ENCODE peak calls at places on chromosome 6, in six cellular contexts. I is thoracic aorta; Z is CD8-positive, alpha-beta memory T cell; D is K562; V is endothelial cell of umbilical vein; A is colonic mucosa. N is an unnamed sample.
A peak's percentile ranks its signal among the peaks of the same experiment; 100 is the strongest.

GRCh38 chr6:73006161-73006560 is 219.1 kb downstream of the KHDC1L start:
- DNase-seq in V (no peak), Z (no peak), D (no peak), A (no peak), I (no peak), N (no peak)

GRCh38 chr6:121879149-121879548 is 443.7 kb downstream of the GJA1 start:
- DNase-seq in D (no peak), V (no peak), Z (no peak), I (no peak), A (no peak), N (no peak)

GRCh38 chr6:8785223-8785622 is 349.9 kb upstream of the SLC35B3 start:
- DNase-seq in A (no peak), I (no peak), Z (no peak), D (no peak), V (no peak), N (no peak)

GRCh38 chr6:129335792-129336191 is 374.2 kb downstream of the ARHGAP18 start:
- DNase-seq in D (no peak), A (no peak), Z (no peak), V (no peak), I (no peak), N (no peak)

GRCh38 chr6:10338151-10338550 is 76.7 kb downstream of the TFAP2A start:
- DNase-seq in I (no peak), V (no peak), A (no peak), D (no peak), Z (no peak), N (no peak)

GRCh38 chr6:117600008-117600743 is 2.1 kb downstream of the GOPC start:
- DNase-seq in V (peak; percentile 11), I (no peak), Z (no peak), A (no peak), D (no peak), N (no peak)

GRCh38 chr6:45822864-45823263 is 192.8 kb downstream of the CLIC5 start:
- DNase-seq in A (no peak), I (no peak), V (no peak), D (no peak), Z (no peak), N (no peak)

GRCh38 chr6:112951829-112952228 is 604.7 kb downstream of the RFPL4B start:
- DNase-seq in I (no peak), A (no peak), V (peak; percentile 59), Z (no peak), D (no peak), N (no peak)

GRCh38 chr6:87806098-87806497 is 104.1 kb upstream of the AKIRIN2 start:
- DNase-seq in D (no peak), I (no peak), V (no peak), A (no peak), Z (no peak), N (no peak)

GRCh38 chr6:42449917-42450313 is 1.8 kb downstream of the TRERF1 start:
- DNase-seq in I (no peak), Z (no peak), V (no peak), A (no peak), D (no peak), N (no peak)

GRCh38 chr6:5550631-5551030 is 289.3 kb downstream of the FARS2 start:
- DNase-seq in I (no peak), A (no peak), V (no peak), D (no peak), Z (no peak), N (no peak)

GRCh38 chr6:105560611-105561066 is 157.8 kb upstream of the PREP start:
- DNase-seq in V (no peak), Z (no peak), I (no peak), D (no peak), A (no peak), N (no peak)

GRCh38 chr6:125679128-125679527 is 70.3 kb upstream of the HEY2 start:
- DNase-seq in A (no peak), Z (no peak), D (no peak), I (no peak), V (no peak), N (no peak)

DNA sequence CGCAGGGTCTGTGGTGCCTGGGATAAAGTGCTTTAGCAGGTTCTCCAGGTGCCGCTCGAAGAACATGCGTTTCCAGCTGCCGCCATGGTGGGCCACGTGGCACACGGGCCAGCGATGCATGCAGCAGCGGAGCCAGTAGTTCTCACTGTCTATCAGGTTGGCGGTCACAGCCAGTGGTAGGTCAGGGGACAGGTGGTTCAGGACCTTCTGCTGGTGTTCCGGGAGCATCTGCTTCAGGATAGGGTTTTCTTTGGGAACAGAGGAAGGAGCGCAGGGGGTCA is 16.0 kb downstream of the TMEM151B start:
- DNase-seq in A (no peak), D (no peak), V (no peak), I (no peak), Z (no peak), N (no peak)
- H3K4me1 ChIP-seq in A (no peaks in the 10 kb centered on the region), D (peaks cover 9% of the 10 kb centered on the region), V (no peaks in the 10 kb centered on the region), I (peaks cover 8% of the 10 kb centered on the region), Z (no peaks in the 10 kb centered on the region), N (no peaks in the 10 kb centered on the region)

GRCh38 chr6:33801611-33802010 is 2.2 kb downstream of the MLN start:
- DNase-seq in I (no peak), A (no peak), Z (no peak), D (no peak), V (no peak), N (no peak)

GRCh38 chr6:33800248-33800647 is 3.6 kb downstream of the MLN start:
- DNase-seq in I (no peak), V (no peak), A (no peak), D (no peak), Z (no peak), N (no peak)

GRCh38 chr6:33806795-33807194 is 3.0 kb upstream of the MLN start:
- DNase-seq in V (no peak), D (no peak), Z (no peak), A (no peak), I (no peak), N (no peak)

GRCh38 chr6:33802186-33803061 is 1.4 kb downstream of the MLN start:
- DNase-seq in Z (no peak), D (no peak), I (no peak), A (no peak), V (no peak), N (no peak)

GRCh38 chr6:33803571-33804053 is at the start of gene MLN:
- DNase-seq in Z (no peak), A (no peak), V (no peak), I (no peak), D (no peak), N (no peak)
- H3K4me3 ChIP-seq in Z (no peak within 1 kb of the TSS), A (no peak within 1 kb of the TSS), V (no peak within 1 kb of the TSS), I (no peak within 1 kb of the TSS), D (no peak within 1 kb of the TSS), N (no peak within 1 kb of the TSS)

GRCh38 chr6:44062771-44063560 is 64.3 kb downstream of the MRPL14 start:
- DNase-seq in D (peak; percentile 80), I (no peak), V (no peak), Z (no peak), A (no peak), N (no peak)

GRCh38 chr6:44060622-44061374 is 66.5 kb downstream of the MRPL14 start:
- DNase-seq in Z (no peak), D (no peak), I (no peak), V (no peak), A (no peak), N (no peak)

GRCh38 chr6:44059359-44060342 is 67.6 kb downstream of the MRPL14 start:
- DNase-seq in A (no peak), D (no peak), I (no peak), Z (no peak), V (peak; percentile 48), N (no peak)

GRCh38 chr6:44062105-44062770 is 65.0 kb downstream of the MRPL14 start:
- DNase-seq in I (no peak), D (no peak), Z (no peak), V (no peak), A (no peak), N (no peak)

GRCh38 chr6:44061375-44062104 is 65.7 kb downstream of the MRPL14 start:
- DNase-seq in V (no peak), A (no peak), I (no peak), D (no peak), Z (no peak), N (no peak)
- H3K4me1 ChIP-seq in V (peaks cover 49% of the 10 kb centered on the region), A (no peaks in the 10 kb centered on the region), I (peaks cover 83% of the 10 kb centered on the region), D (peaks cover 76% of the 10 kb centered on the region), Z (no peaks in the 10 kb centered on the region), N (no peaks in the 10 kb centered on the region)

GRCh38 chr6:29886686-29887085 is 55.6 kb upstream of the HLA-A start:
- DNase-seq in I (no peak), A (no peak), D (no peak), Z (no peak), V (no peak), N (no peak)

GRCh38 chr6:29892696-29893095 is 49.6 kb upstream of the HLA-A start:
- DNase-seq in D (no peak), A (no peak), V (no peak), Z (no peak), I (no peak), N (no peak)

GRCh38 chr6:29884261-29884660 is 56.6 kb downstream of the HLA-G start:
- DNase-seq in D (no peak), Z (no peak), A (no peak), I (no peak), V (no peak), N (no peak)

GRCh38 chr6:29887330-29887818 is 55.0 kb upstream of the HLA-A start:
- DNase-seq in I (no peak), D (no peak), A (peak; percentile 77), V (no peak), Z (peak; percentile 21), N (peak; percentile 62)

GRCh38 chr6:29887819-29888581 is 54.3 kb upstream of the HLA-A start:
- DNase-seq in A (peak; percentile 95), I (no peak), D (no peak), V (peak; percentile 10), Z (peak; percentile 89), N (peak; percentile 84)
- H3K4me3 ChIP-seq in A (peak overlapping the region; percentile 50), I (peak overlapping the region; percentile 86), D (no peak overlapping the region), V (peak overlapping the region; percentile 53), Z (peak overlapping the region; percentile 62), N (peak overlapping the region; percentile 72)

DNA sequence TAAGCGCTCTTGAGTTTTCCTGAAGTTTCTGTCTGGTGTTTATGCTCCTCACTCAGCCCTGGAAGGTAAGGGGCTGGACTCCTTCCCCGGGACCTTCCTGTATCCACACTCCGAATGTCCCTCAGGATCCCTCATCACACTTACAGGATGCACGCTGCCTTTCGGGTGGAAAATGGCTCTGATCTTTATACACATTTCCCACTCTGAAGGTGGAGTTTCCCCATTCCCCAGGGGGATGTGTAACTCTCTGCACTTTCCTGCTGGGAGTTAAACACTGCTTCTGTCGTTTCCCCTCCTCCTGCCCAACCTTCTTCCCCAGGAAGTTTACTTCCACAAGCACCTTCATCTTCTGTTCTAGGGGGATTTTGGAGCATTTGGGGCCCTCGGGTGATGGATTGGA is 17.1 kb upstream of the IGF2R start:
- DNase-seq in D (no peak), I (no peak), A (no peak), V (no peak), Z (no peak), N (no peak)
- H3K4me1 ChIP-seq in D (no peaks in the 10 kb centered on the region), I (no peaks in the 10 kb centered on the region), A (no peaks in the 10 kb centered on the region), V (no peaks in the 10 kb centered on the region), Z (no peaks in the 10 kb centered on the region), N (no peaks in the 10 kb centered on the region)

GRCh38 chr6:854405-855073 is 161.6 kb upstream of the EXOC2 start:
- DNase-seq in I (no peak), V (no peak), Z (no peak), D (no peak), A (no peak), N (no peak)
- H3K4me3 ChIP-seq in I (no peak overlapping the region), V (no peak overlapping the region), Z (no peak overlapping the region), D (no peak overlapping the region), A (no peak overlapping the region), N (no peak overlapping the region)

GRCh38 chr6:35084511-35085203 is 56.5 kb downstream of the TCP11 start:
- DNase-seq in A (no peak), D (no peak), V (no peak), I (no peak), Z (no peak), N (no peak)
- H3K4me1 ChIP-seq in A (no peaks in the 10 kb centered on the region), D (peaks cover 9% of the 10 kb centered on the region), V (peaks cover 4% of the 10 kb centered on the region), I (peaks cover 37% of the 10 kb centered on the region), Z (no peaks in the 10 kb centered on the region), N (no peaks in the 10 kb centered on the region)

N was measured in CD8-positive, alpha-beta T cell.